ENCODE peak calls at places on chromosome 4, in seven cellular contexts. H is endothelial cell; V is fibroblast of the conjunctiva; L is T-helper 1 cell; M is activated CD8-positive, alpha-beta memory T cell treated with anti-CD3 and anti-CD28 coated beads, Interleukin-2, amount 50 U/mL, for 48 hours; C is AG09309; R is cerebellum. I is an unnamed sample.

GRCh38 chr4:153521467-153521866 is 55.3 kb downstream of the TMEM131L start:
- DNase-seq in C (no peak), H (no peak), V (no peak), L (no peak), R (no peak), M (no peak), I (no peak)

GRCh38 chr4:107689912-107690587 is 30.0 kb downstream of the PAPSS1 start:
- DNase-seq in V (peak; percentile 6), C (peak; percentile 25), R (no peak), L (no peak), H (no peak), M (no peak), I (no peak)

GRCh38 chr4:53716011-53716410 is 124.7 kb upstream of the LNX1 start:
- DNase-seq in L (no peak), V (no peak), R (no peak), M (no peak), H (no peak), C (no peak), I (no peak)

GRCh38 chr4:77599378-77599777 is 6.2 kb upstream of the CXCL13 start:
- DNase-seq in M (no peak), H (peak; percentile 43), V (peak; percentile 23), L (no peak), R (no peak), C (no peak), I (no peak)

GRCh38 chr4:166422475-166422874 is 549.4 kb downstream of the TLL1 start:
- DNase-seq in M (no peak), V (peak; percentile 50), H (no peak), L (no peak), C (peak; percentile 17), R (no peak), I (peak; percentile 11)

GRCh38 chr4:150302553-150302952 is 224.3 kb downstream of the DCLK2 start:
- DNase-seq in M (no peak), H (no peak), L (no peak), C (peak; percentile 90), R (no peak), V (peak; percentile 85), I (peak; percentile 68)

GRCh38 chr4:123478859-123479345 is 82.3 kb downstream of the SPRY1 start:
- DNase-seq in H (no peak), L (no peak), M (no peak), V (no peak), C (peak; percentile 61), R (no peak), I (no peak)

GRCh38 chr4:90121961-90122748 is 5.0 kb upstream of the CCSER1 start:
- DNase-seq in V (no peak), L (no peak), M (no peak), H (no peak), R (no peak), C (no peak), I (no peak)

I was measured in brain pericyte.